ENCODE peak calls at places on chromosomes 16 and 17, in four cellular contexts. One of them, this sample, is unnamed.
A peak's percentile ranks its signal among the peaks of the same experiment; 100 is the strongest.

GRCh38 chr16:2035431-2036199 is 8.9 kb downstream of the NHERF2 start:
- DNase-seq in ascending aorta: peak; percentile 85
- DNase-seq in MCF 10A: no peak
- DNase-seq in mesothelial cell of epicardium: no peak
- DNase-seq in this sample: no peak

GRCh38 chr17:45036696-45037095 is 14.7 kb downstream of the DCAKD start:
- DNase-seq in ascending aorta: no peak
- DNase-seq in MCF 10A: no peak
- DNase-seq in mesothelial cell of epicardium: no peak
- DNase-seq in this sample: no peak

GRCh38 chr17:8785547-8786412 is 13.4 kb downstream of the MFSD6L start:
- DNase-seq in ascending aorta: peak; percentile 93
- DNase-seq in MCF 10A: peak; percentile 73
- DNase-seq in mesothelial cell of epicardium: peak; percentile 54
- DNase-seq in this sample: peak; percentile 88

GRCh38 chr17:67377727-67378443 is 804 bp downstream of the PITPNC1 start:
- DNase-seq in ascending aorta: peak; percentile 80
- DNase-seq in MCF 10A: peak; percentile 35
- DNase-seq in mesothelial cell of epicardium: peak; percentile 37
- DNase-seq in this sample: peak; percentile 47

GRCh38 chr16:24921229-24921628 is 75.5 kb downstream of the SLC5A11 start:
- DNase-seq in ascending aorta: no peak
- DNase-seq in MCF 10A: no peak
- DNase-seq in mesothelial cell of epicardium: no peak
- DNase-seq in this sample: no peak

GRCh38 chr17:68734911-68735310 is 133.7 kb upstream of the FAM20A start:
- DNase-seq in ascending aorta: no peak
- DNase-seq in MCF 10A: no peak
- DNase-seq in mesothelial cell of epicardium: no peak
- DNase-seq in this sample: no peak

GRCh38 chr17:12994341-12995074 is 23.3 kb downstream of the ELAC2 start:
- DNase-seq in ascending aorta: no peak
- DNase-seq in MCF 10A: no peak
- DNase-seq in mesothelial cell of epicardium: no peak
- DNase-seq in this sample: no peak

GRCh38 chr17:28875856-28876564 is 21.2 kb downstream of the ERAL1 start:
- DNase-seq in ascending aorta: no peak
- DNase-seq in MCF 10A: no peak
- DNase-seq in mesothelial cell of epicardium: no peak
- DNase-seq in this sample: no peak

GRCh38 chr16:15038689-15039088 is 17.2 kb downstream of the NTAN1 start:
- DNase-seq in ascending aorta: no peak
- DNase-seq in MCF 10A: no peak
- DNase-seq in mesothelial cell of epicardium: no peak
- DNase-seq in this sample: no peak

GRCh38 chr17:36727577-36727976 is 126.2 kb downstream of the MRM1 start:
- DNase-seq in ascending aorta: no peak
- DNase-seq in MCF 10A: no peak
- DNase-seq in mesothelial cell of epicardium: no peak
- DNase-seq in this sample: no peak

GRCh38 chr16:89316701-89317100 is 99.2 kb downstream of the ZNF778 start:
- DNase-seq in ascending aorta: no peak
- DNase-seq in MCF 10A: no peak
- DNase-seq in mesothelial cell of epicardium: no peak
- DNase-seq in this sample: no peak

GRCh38 chr17:7023576-7024401 is 939 bp downstream of the BCL6B start:
- DNase-seq in ascending aorta: peak; percentile 93
- DNase-seq in MCF 10A: peak; percentile 13
- DNase-seq in mesothelial cell of epicardium: peak; percentile 70
- DNase-seq in this sample: peak; percentile 83

GRCh38 chr16:85573696-85574641 is 39.2 kb upstream of the GSE1 start:
- DNase-seq in ascending aorta: peak; percentile 89
- DNase-seq in MCF 10A: no peak
- DNase-seq in mesothelial cell of epicardium: peak; percentile 79
- DNase-seq in this sample: no peak
- TF ChIP-seq CTCF in ascending aorta: no peak
- TF ChIP-seq CTCF in MCF 10A: no peak
- TF ChIP-seq CTCF in mesothelial cell of epicardium: no peak
- TF ChIP-seq CTCF in this sample: no peak

DNA sequence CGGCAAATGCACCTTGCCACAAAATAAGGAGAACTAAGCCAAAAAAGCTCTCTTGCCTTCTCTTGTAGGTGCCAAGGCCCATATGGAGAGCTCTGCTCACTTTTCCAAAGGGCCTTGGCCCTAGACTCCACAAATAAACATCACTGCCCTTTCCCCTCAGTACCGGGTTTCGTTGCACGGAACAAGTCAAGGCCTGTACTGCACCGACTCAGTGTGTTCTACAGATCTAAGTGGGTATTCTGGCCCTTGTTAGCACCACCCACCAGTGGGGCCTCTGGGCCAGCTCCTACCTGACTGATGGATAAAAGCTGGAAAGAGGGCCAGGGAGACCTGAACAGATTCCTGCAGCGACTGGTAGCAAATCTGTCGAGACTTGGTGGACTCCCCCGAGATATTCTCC is 43.7 kb upstream of the GSG1L start:
- DNase-seq in ascending aorta: no peak
- DNase-seq in MCF 10A: no peak
- DNase-seq in mesothelial cell of epicardium: no peak
- DNase-seq in this sample: no peak
- TF ChIP-seq CTCF in ascending aorta: no peak
- TF ChIP-seq CTCF in MCF 10A: no peak
- TF ChIP-seq CTCF in mesothelial cell of epicardium: no peak
- TF ChIP-seq CTCF in this sample: no peak

GRCh38 chr17:82449136-82449882 is 1.2 kb downstream of the CYBC1 start:
- DNase-seq in ascending aorta: no peak
- DNase-seq in MCF 10A: no peak
- DNase-seq in mesothelial cell of epicardium: no peak
- DNase-seq in this sample: no peak
- TF ChIP-seq CTCF in ascending aorta: no peak
- TF ChIP-seq CTCF in MCF 10A: no peak
- TF ChIP-seq CTCF in mesothelial cell of epicardium: no peak
- TF ChIP-seq CTCF in this sample: no peak

GRCh38 chr16:4538386-4539235 is at the start of gene CDIP1:
- DNase-seq in ascending aorta: peak; percentile 98
- DNase-seq in MCF 10A: peak; percentile 85
- DNase-seq in mesothelial cell of epicardium: peak; percentile 78
- DNase-seq in this sample: peak; percentile 88
- TF ChIP-seq CTCF in ascending aorta: peak; percentile 8
- TF ChIP-seq CTCF in MCF 10A: no peak
- TF ChIP-seq CTCF in mesothelial cell of epicardium: no peak
- TF ChIP-seq CTCF in this sample: no peak

DNA sequence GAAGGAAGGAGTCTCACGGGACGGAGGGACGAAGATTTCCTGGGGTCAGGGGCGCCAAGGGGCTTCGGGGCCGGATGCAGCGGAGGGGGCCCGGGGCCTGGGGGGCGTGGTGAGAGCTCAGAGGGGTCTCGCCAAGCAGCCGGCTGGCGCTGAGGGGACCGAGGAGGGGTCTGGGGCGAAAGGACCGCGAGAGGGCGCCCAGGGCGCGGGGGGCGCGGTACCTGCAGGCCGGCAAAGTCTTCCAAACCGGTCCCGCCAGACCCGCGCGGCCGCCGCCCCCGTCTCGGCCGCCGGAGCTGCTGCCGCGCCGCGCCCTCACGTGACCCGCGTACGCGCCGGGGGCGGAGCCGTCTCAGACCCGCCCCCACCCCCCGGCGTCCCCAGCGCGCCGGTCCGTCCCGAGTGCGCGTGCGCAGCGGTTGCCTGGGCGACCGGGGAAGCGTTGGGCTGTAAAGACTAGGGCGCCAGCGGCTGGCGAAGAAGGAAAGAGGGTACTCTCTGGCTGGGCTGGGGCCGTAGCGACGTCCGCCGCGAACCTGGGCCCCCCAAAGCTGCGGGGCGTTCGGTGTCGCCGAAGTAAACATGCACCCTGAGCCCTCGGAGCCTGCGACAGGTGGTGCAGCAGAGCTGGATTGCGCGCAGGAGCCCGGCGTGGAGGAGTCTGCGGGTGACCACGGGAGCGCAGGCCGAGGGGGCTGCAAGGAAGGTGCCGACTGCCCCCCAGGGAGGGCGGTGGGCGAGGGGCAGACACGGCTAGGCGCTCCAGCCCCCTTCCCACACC is at the start of the genes DNAAF1 and HSDL1:
- DNase-seq in ascending aorta: peak; percentile 93
- DNase-seq in MCF 10A: peak; percentile 81
- DNase-seq in mesothelial cell of epicardium: peak; percentile 94
- DNase-seq in this sample: peak; percentile 94
- TF ChIP-seq CTCF in ascending aorta: no peak
- TF ChIP-seq CTCF in MCF 10A: no peak
- TF ChIP-seq CTCF in mesothelial cell of epicardium: no peak
- TF ChIP-seq CTCF in this sample: no peak

DNA sequence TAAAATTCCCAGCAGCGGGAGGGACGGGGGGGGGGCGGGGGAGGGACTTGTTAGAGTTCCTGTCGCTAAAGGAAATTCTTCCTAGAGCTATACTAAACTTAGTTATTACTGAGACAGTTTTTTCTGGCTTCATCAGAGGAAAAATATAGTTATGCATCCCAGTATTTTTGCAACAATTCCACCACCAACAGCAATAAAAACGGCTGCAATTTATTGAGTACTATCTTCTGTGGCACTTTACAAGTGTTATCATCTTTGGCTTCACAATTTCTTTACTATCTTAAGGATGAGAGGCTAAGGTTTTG is 6.9 kb upstream of the DHRS7B start:
- DNase-seq in ascending aorta: no peak
- DNase-seq in MCF 10A: no peak
- DNase-seq in mesothelial cell of epicardium: no peak
- DNase-seq in this sample: no peak
- TF ChIP-seq CTCF in ascending aorta: no peak
- TF ChIP-seq CTCF in MCF 10A: no peak
- TF ChIP-seq CTCF in mesothelial cell of epicardium: no peak
- TF ChIP-seq CTCF in this sample: peak; percentile 13

DNA sequence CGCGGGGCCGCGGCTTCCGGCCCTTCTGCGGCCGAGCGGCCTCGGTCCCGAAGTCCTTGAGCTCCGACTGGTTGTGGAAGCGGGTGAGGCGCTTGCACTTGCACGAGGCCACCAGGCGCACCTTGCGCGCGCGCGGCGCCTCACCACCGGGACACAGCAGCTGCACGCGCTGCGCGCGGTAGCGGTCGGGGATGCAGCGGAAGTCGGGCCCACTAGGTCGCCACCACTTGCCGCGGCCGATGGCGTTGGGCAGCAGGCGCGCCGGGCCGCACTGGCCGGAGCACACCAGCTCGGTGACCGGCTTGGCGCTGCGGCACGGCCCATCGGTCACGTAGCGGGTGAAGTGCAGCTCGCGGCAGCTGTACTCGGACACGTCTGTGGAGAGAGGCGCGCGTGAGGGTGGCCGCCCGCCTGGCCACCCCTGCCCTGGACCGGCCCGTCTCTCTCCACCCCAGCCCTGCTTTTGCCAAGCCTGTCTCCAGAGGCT is 3.2 kb downstream of the SOST start:
- DNase-seq in ascending aorta: peak; percentile 71
- DNase-seq in MCF 10A: no peak
- DNase-seq in mesothelial cell of epicardium: no peak
- DNase-seq in this sample: no peak
- TF ChIP-seq CTCF in ascending aorta: no peak
- TF ChIP-seq CTCF in MCF 10A: no peak
- TF ChIP-seq CTCF in mesothelial cell of epicardium: no peak
- TF ChIP-seq CTCF in this sample: no peak

This sample was measured in neural crest cell.